ENCODE peak calls at places on chromosomes 1 and 21, in six cellular contexts. J, S, T, R, W and N are unnamed samples.

GRCh38 chr1:9845914-9846313 is 22.1 kb upstream of the CLSTN1 start:
- DNase-seq in J (no peak), S (peak; percentile 52), T (no peak), R (no peak), W (no peak), N (no peak)

GRCh38 chr21:46661211-46661625 is 25.7 kb downstream of the PRMT2 start:
- DNase-seq in J (peak; percentile 90), S (peak; percentile 69), T (peak; percentile 47), R (peak; percentile 74), W (peak; percentile 80), N (no peak)

GRCh38 chr1:186236921-186237320 is 138.1 kb downstream of the TPR start:
- DNase-seq in J (peak; percentile 54), S (no peak), T (no peak), R (no peak), W (no peak), N (no peak)

GRCh38 chr21:38520511-38520910 is 22.2 kb upstream of the ERG start:
- DNase-seq in J (no peak), S (no peak), T (no peak), R (no peak), W (no peak), N (no peak)

GRCh38 chr1:89274431-89274857 is 1.8 kb upstream of the GBP5 start:
- DNase-seq in J (no peak), S (no peak), T (no peak), R (no peak), W (no peak), N (peak; percentile 11)

GRCh38 chr1:171563675-171564074 is 58.4 kb upstream of the MYOCOS start:
- DNase-seq in J (no peak), S (no peak), T (no peak), R (no peak), W (no peak), N (no peak)

GRCh38 chr1:186541003-186541402 is 80.1 kb upstream of the PDC start:
- DNase-seq in J (no peak), S (no peak), T (no peak), R (no peak), W (no peak), N (no peak)

GRCh38 chr1:175555266-175555665 is 188.1 kb downstream of the TNR start:
- DNase-seq in J (no peak), S (no peak), T (no peak), R (no peak), W (no peak), N (no peak)

GRCh38 chr1:62466982-62467532 is 30.2 kb downstream of the USP1 start:
- DNase-seq in J (no peak), S (no peak), T (no peak), R (no peak), W (no peak), N (no peak)

GRCh38 chr1:238336531-238336930 is 445.8 kb upstream of the ZP4 start:
- DNase-seq in J (peak; percentile 0), S (no peak), T (no peak), R (no peak), W (no peak), N (no peak)

GRCh38 chr1:181161170-181161870 is 72.8 kb downstream of the IER5 start:
- DNase-seq in J (no peak), S (no peak), T (no peak), R (no peak), W (no peak), N (peak; percentile 81)
- H3K27ac ChIP-seq in J (no peak overlapping the region), S (no peak overlapping the region), T (no peak overlapping the region), R (no peak overlapping the region), W (no peak overlapping the region), N (peak overlapping the region; percentile 19)

DNA sequence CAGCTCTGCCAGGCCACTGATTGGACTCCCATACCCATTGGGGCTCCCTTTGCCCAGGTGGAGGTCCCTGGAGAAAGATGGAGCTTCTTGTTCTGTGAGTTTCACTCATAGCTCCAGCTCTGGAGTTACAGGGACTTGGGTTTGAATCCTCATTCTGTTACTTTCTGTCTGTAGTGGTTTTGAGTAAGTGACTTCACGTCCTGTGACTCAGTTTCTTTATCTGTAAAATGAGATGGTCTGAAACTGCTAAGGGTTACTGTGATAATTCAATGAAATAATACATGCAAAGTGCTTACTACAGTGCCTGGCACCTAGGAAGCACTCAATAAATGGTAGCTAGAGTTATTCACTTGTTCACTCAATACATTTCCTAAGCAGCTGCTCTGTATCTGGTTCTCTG is 88.5 kb upstream of the SLC2A1 start:
- DNase-seq in J (no peak), S (no peak), T (no peak), R (no peak), W (no peak), N (no peak)
- H3K4me1 ChIP-seq in J (peaks cover 11% of the 10 kb centered on the region), S (no peaks in the 10 kb centered on the region), T (peaks cover 15% of the 10 kb centered on the region), R (peaks cover 7% of the 10 kb centered on the region), W (no peaks in the 10 kb centered on the region), N (peaks cover 46% of the 10 kb centered on the region)

DNA sequence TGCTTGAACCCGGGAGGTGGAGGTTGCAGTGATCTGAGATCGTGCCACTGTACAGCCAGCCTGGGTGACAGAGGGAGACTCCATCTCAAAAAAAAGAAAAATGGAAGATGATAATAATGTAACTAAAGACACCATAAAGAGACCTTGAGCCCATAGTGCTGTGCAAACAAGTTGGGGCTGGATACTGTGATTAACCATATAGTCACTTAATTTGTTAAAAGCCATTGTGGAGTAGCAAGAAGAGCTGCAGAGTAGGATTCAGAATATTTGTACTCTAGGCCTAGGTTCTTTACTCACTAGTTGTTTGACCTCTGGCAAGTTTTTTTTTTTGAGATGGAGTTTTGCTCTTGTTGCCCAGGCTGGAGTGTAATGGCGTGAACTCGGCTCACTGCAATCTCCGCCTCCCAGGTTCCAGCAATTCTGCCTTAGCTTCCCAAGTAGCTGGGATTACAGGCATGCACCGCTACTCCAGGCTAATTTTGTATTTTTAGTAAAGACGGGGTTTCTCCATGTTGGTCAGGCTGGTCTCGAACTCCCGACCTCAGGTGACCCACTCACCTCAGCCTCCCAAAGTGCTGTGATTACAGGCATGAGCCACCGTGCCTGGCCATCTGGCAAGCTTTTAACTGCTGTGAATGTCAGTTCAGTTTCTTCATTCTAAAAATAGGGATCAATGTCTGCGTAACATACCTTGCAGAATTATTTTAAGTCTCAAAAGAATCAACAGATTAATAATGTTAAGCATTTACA is 12.8 kb downstream of the CAP1 start:
- DNase-seq in J (no peak), S (no peak), T (no peak), R (no peak), W (no peak), N (no peak)
- H3K27ac ChIP-seq in J (no peak overlapping the region), S (no peak overlapping the region), T (no peak overlapping the region), R (no peak overlapping the region), W (peak overlapping the region; percentile 26), N (no peak overlapping the region)

GRCh38 chr1:56389813-56390539 is 189.4 kb downstream of the PLPP3 start:
- DNase-seq in J (peak; percentile 22), S (no peak), T (no peak), R (peak; percentile 38), W (no peak), N (peak; percentile 20)

GRCh38 chr1:56387071-56387747 is 192.2 kb downstream of the PLPP3 start:
- DNase-seq in J (no peak), S (no peak), T (no peak), R (no peak), W (no peak), N (no peak)

GRCh38 chr1:56380556-56380955 is 198.8 kb downstream of the PLPP3 start:
- DNase-seq in J (no peak), S (no peak), T (peak; percentile 17), R (no peak), W (no peak), N (no peak)

GRCh38 chr1:56382890-56383289 is 196.5 kb downstream of the PLPP3 start:
- DNase-seq in J (no peak), S (no peak), T (no peak), R (no peak), W (no peak), N (no peak)

DNA sequence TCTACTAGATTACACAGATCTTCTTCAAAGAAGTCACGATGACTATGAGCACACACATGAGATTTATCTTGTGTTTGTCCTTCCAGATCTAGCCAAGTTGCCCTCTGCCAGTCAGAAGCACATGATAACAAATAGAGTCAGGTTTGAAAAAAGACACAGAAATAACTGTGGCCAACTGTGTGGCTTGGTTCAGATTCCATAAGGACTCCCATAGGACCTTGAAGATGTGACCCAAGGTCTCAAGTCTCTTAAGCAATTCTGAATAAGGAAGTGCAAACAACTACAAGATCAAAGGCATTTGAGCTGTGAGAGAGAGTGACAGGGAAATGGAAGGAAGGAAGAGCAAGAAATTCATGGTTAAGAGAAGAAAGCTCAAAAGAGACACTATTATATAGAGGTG is 194.0 kb downstream of the PLPP3 start:
- DNase-seq in J (no peak), S (no peak), T (no peak), R (no peak), W (no peak), N (no peak)
- H3K4me1 ChIP-seq in J (no peaks in the 10 kb centered on the region), S (no peaks in the 10 kb centered on the region), T (no peaks in the 10 kb centered on the region), R (peaks cover 5% of the 10 kb centered on the region), W (no peaks in the 10 kb centered on the region), N (no peaks in the 10 kb centered on the region)

DNA sequence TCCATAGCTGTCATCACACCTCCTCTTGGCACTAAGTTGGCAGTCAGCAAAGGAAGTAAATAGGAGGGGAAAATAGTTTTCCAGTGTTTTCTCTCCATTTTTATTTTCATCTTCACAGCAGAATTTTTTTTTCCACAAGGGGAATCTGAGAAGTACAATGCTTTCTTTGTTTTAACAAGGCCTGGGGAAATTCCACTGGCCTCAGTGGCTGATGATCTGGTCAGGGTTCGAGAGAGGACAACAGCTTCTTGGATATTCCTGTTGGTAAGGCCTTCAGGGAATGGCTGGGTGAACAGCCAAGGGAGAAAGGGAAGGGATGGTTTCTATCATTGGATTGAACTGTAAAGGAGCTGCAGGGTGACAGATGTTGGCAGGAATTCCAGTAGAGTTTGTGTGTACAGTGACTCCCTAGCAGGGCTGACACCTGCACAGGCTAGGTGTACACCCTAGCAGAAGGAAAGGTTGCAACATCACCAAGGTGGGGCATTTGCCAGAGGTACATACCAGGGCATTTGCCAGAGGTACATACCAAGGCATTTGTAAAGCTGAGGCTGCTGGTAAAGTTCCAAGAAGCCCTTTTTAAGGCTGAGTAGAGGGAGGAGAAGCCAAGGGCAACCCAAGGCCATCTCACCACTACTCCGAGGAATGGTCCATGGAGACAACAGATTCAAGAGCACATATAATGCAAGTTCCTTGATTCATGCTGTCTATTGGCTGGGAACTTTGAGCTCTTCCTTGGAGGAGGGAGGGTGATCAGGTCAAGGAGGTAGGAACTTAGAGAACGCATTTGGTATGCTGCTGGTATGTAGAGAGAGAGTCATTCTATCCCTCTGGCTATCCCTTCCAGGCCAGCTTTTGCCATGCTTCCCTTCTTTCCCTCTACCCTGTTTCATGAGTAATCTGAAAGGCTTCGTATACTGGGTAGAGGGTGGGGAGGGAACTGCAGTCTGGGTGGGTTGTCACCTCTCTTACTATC is 3.1 kb downstream of the GJA5 start:
- DNase-seq in J (no peak), S (no peak), T (peak; percentile 32), R (no peak), W (no peak), N (no peak)
- H3K27ac ChIP-seq in J (no peak overlapping the region), S (peak overlapping the region; percentile 17), T (no peak overlapping the region), R (no peak overlapping the region), W (peak overlapping the region; percentile 0), N (no peak overlapping the region)